ENCODE peak calls at places on chromosomes 4 and X, in nine cellular contexts. A is NB4, T is H1, I is HCT116, N is stomach, H is sigmoid colon, Y is esophagus squamous epithelium, W is Peyer's patch, P is tibial nerve. U is an unnamed sample.

GRCh38 chr4:83093060-83093640 is 21.4 kb downstream of the PLAC8 start:
- DNase-seq in I (no peak), N (no peak), H (no peak), A (no peak), Y (no peak), T (no peak), P (no peak), W (no peak), U (no peak)

GRCh38 chr4:20809796-20810195 is 109.5 kb downstream of the PACRGL start:
- DNase-seq in P (no peak), T (no peak), I (peak; percentile 6), W (no peak), A (no peak), Y (no peak), N (no peak), H (no peak), U (peak; percentile 15)

GRCh38 chrX:135384161-135384836 is 37.4 kb upstream of the SMIM10L2A start:
- DNase-seq in W (no peak), Y (no peak), P (no peak), N (no peak), T (no peak), I (no peak), H (no peak), A (peak; percentile 44), U (no peak)

GRCh38 chrX:148874621-148875020 is 374.2 kb downstream of the AFF2 start:
- DNase-seq in W (no peak), H (no peak), Y (no peak), I (no peak), P (no peak), A (no peak), N (no peak), T (no peak), U (no peak)

GRCh38 chr4:128543726-128544125 is 256.1 kb upstream of the PGRMC2 start:
- DNase-seq in W (no peak), T (no peak), P (no peak), I (no peak), Y (no peak), A (no peak), N (no peak), H (no peak), U (no peak)

GRCh38 chr4:36823199-36823967 is 421.2 kb upstream of the NWD2 start:
- DNase-seq in A (no peak), Y (no peak), T (no peak), H (no peak), I (no peak), P (no peak), W (no peak), N (no peak), U (no peak)

GRCh38 chr4:81493895-81494490 is 22.3 kb upstream of the RASGEF1B start:
- DNase-seq in Y (no peak), N (no peak), W (no peak), I (no peak), A (peak; percentile 43), H (no peak), P (no peak), T (no peak), U (no peak)

GRCh38 chr4:38673109-38673978 is 9.3 kb downstream of the KLF3 start:
- DNase-seq in Y (no peak), W (peak; percentile 88), A (no peak), N (peak; percentile 67), I (peak; percentile 56), P (no peak), H (no peak), T (no peak), U (peak; percentile 72)

GRCh38 chrX:155505296-155505695 is 46.9 kb upstream of the F8A3 start:
- DNase-seq in N (no peak), H (no peak), W (no peak), A (no peak), Y (no peak), T (no peak), P (no peak), I (no peak), U (no peak)

GRCh38 chr4:58983887-58984286 is 1873.7 kb upstream of the IGFBP7 start:
- DNase-seq in I (no peak), T (no peak), W (no peak), A (no peak), P (no peak), H (no peak), Y (no peak), N (no peak), U (no peak)

GRCh38 chr4:142656178-142656577 is 189.9 kb downstream of the INPP4B start:
- DNase-seq in P (no peak), I (peak; percentile 13), T (peak; percentile 57), A (peak; percentile 9), H (no peak), N (no peak), Y (no peak), W (no peak), U (no peak)

GRCh38 chr4:124111922-124112321 is 600.6 kb downstream of the ANKRD50 start:
- DNase-seq in P (no peak), Y (no peak), I (peak; percentile 59), A (peak; percentile 52), T (no peak), N (no peak), W (no peak), H (no peak), U (no peak)

GRCh38 chr4:20019310-20020015 is 232.2 kb upstream of the SLIT2 start:
- DNase-seq in W (no peak), Y (no peak), N (no peak), H (no peak), A (no peak), P (no peak), T (no peak), I (no peak), U (no peak)

GRCh38 chr4:181959121-181959520 is 284.1 kb upstream of the TENM3 start:
- DNase-seq in A (no peak), H (no peak), T (no peak), I (no peak), Y (no peak), N (no peak), W (no peak), P (no peak), U (no peak)

GRCh38 chr4:88584471-88584900 is 7.8 kb upstream of the HERC3 start:
- DNase-seq in W (no peak), Y (no peak), A (no peak), P (no peak), I (no peak), H (no peak), T (no peak), N (no peak), U (no peak)

GRCh38 chr4:54091637-54092404 is 8.1 kb upstream of the GSX2 start:
- DNase-seq in W (peak; percentile 81), Y (no peak), T (peak; percentile 52), A (peak; percentile 48), N (peak; percentile 73), P (peak; percentile 50), I (no peak), H (peak; percentile 89), U (peak; percentile 95)

GRCh38 chrX:11381464-11381863 is 88.3 kb downstream of the AMELX start:
- DNase-seq in I (peak; percentile 24), Y (peak; percentile 0), N (no peak), H (peak; percentile 71), T (no peak), A (peak; percentile 51), P (no peak), W (no peak), U (no peak)

GRCh38 chr4:25905371-25905770 is 8.6 kb upstream of the SMIM20 start:
- DNase-seq in H (no peak), N (no peak), A (no peak), Y (no peak), P (no peak), T (no peak), W (no peak), I (no peak), U (no peak)

GRCh38 chrX:103356897-103357296 is 591 bp downstream of the TCEAL9 start:
- DNase-seq in A (no peak), T (no peak), N (no peak), W (no peak), I (no peak), H (no peak), Y (no peak), P (no peak), U (no peak)

GRCh38 chr4:47913858-47914218 is 545 bp downstream of the NFXL1 start:
- DNase-seq in H (peak; percentile 69), N (peak; percentile 42), I (no peak), T (peak; percentile 73), P (no peak), A (peak; percentile 43), Y (no peak), W (no peak), U (no peak)
- TF ChIP-seq CTCF in H (no peak), N (no peak), I (no peak), T (no peak), P (no peak), A (no peak), Y (no peak), W (no peak), U (no peak)

GRCh38 chr4:1291091-1291490 is 1.4 kb downstream of the MAEA start:
- DNase-seq in A (no peak), H (no peak), P (no peak), T (no peak), N (peak; percentile 23), I (no peak), W (peak; percentile 13), Y (no peak), U (peak; percentile 65)

GRCh38 chr4:1291996-1292702 is 2.5 kb downstream of the MAEA start:
- DNase-seq in N (peak; percentile 13), I (no peak), W (peak; percentile 28), A (no peak), H (no peak), T (no peak), Y (no peak), P (no peak), U (no peak)

GRCh38 chr4:1289232-1290164 is at the start of gene MAEA:
- DNase-seq in I (peak; percentile 91), H (peak; percentile 98), W (peak; percentile 99), T (peak; percentile 95), P (peak; percentile 94), A (peak; percentile 99), Y (peak; percentile 73), N (peak; percentile 98), U (peak; percentile 100)

GRCh38 chr4:1288786-1289185 is 905 bp upstream of the MAEA start:
- DNase-seq in A (no peak), N (no peak), I (no peak), W (no peak), T (no peak), Y (no peak), P (no peak), H (no peak), U (peak; percentile 52)

GRCh38 chr4:1290165-1290977 is 680 bp downstream of the MAEA start:
- DNase-seq in W (peak; percentile 67), N (peak; percentile 64), P (no peak), T (no peak), H (no peak), A (peak; percentile 51), I (no peak), Y (no peak), U (peak; percentile 88)
- TF ChIP-seq POLR2A in W (no peak), N (no peak), P (no peak), T (no peak), H (no peak), A (no peak), I (no peak), Y (no peak), U (no peak)

GRCh38 chr4:167688660-167689142 is 403.6 kb upstream of the ANXA10 start:
- DNase-seq in N (no peak), A (no peak), W (no peak), I (no peak), P (no peak), Y (no peak), H (no peak), T (no peak), U (no peak)
- H3K4me3 ChIP-seq in N (no peak overlapping the region), A (no peak overlapping the region), W (no peak overlapping the region), I (no peak overlapping the region), P (no peak overlapping the region), Y (no peak overlapping the region), H (no peak overlapping the region), T (no peak overlapping the region), U (no peak overlapping the region)

GRCh38 chr4:75653845-75654503 is 19.2 kb downstream of the G3BP2 start:
- DNase-seq in Y (no peak), I (no peak), W (no peak), H (no peak), N (no peak), P (no peak), T (no peak), A (no peak), U (no peak)
- TF ChIP-seq CTCF in Y (peak; percentile 63), I (peak; percentile 43), W (no peak), H (no peak), N (no peak), P (no peak), T (peak; percentile 69), A (no peak), U (no peak)

U was measured in lower leg skin.